ENCODE peak calls at places on chromosomes 5 and 9, in nine cellular contexts. Q is colonic mucosa, T is PC-9, Y is upper lobe of left lung, B is cardiac muscle cell, M is psoas muscle, F is bronchial epithelial cell, W is mammary epithelial cell, X is PC-3. I is an unnamed sample.

GRCh38 chr9:134858051-134858841 is 22.4 kb upstream of the FCN2 start:
- DNase-seq in Y (no peak), M (no peak), F (no peak), T (peak; percentile 64), X (peak; percentile 50), W (peak; percentile 72), Q (no peak), B (no peak), I (no peak)

GRCh38 chr9:83304686-83305085 is 233.5 kb downstream of the FRMD3 start:
- DNase-seq in F (no peak), T (no peak), W (no peak), Y (peak; percentile 13), Q (peak; percentile 55), X (no peak), B (no peak), M (peak; percentile 87), I (no peak)

GRCh38 chr5:139762624-139763170 is 32.9 kb upstream of the PSD2 start:
- DNase-seq in X (no peak), B (peak; percentile 40), Y (no peak), Q (no peak), M (no peak), T (no peak), F (no peak), W (no peak), I (no peak)

GRCh38 chr5:92242170-92242569 is 859.1 kb upstream of the ARRDC3 start:
- DNase-seq in F (no peak), Y (no peak), X (peak; percentile 3), T (no peak), M (no peak), B (no peak), W (no peak), Q (no peak), I (no peak)

GRCh38 chr9:120032639-120033038 is 547.3 kb downstream of the CDK5RAP2 start:
- DNase-seq in B (no peak), X (no peak), M (no peak), F (no peak), Q (no peak), W (no peak), T (no peak), Y (peak; percentile 47), I (no peak)

GRCh38 chr5:111367081-111367480 is 142.9 kb downstream of the CAMK4 start:
- DNase-seq in X (peak; percentile 68), W (peak; percentile 98), M (no peak), Y (no peak), Q (no peak), F (peak; percentile 86), B (no peak), T (no peak), I (peak; percentile 90)

GRCh38 chr5:160083012-160083436 is 36.2 kb downstream of the PWWP2A start:
- DNase-seq in Y (no peak), W (peak; percentile 56), F (peak; percentile 63), X (peak; percentile 77), B (no peak), Q (no peak), M (no peak), T (peak; percentile 22), I (peak; percentile 32)

GRCh38 chr5:52693279-52693678 is 94.4 kb upstream of the ITGA1 start:
- DNase-seq in Y (no peak), B (peak; percentile 34), Q (peak; percentile 35), W (peak; percentile 40), F (peak; percentile 53), M (peak; percentile 49), X (peak; percentile 49), T (no peak), I (peak; percentile 58)

GRCh38 chr9:131923132-131923671 is 156.5 kb downstream of the MED27 start:
- DNase-seq in T (no peak), X (no peak), M (no peak), Y (no peak), W (no peak), F (no peak), B (no peak), Q (no peak), I (no peak)
- TF ChIP-seq CTCF in T (no peak), X (no peak), M (no peak), Y (no peak), W (no peak), F (no peak), B (no peak), Q (no peak), I (no peak)

GRCh38 chr5:55599148-55600050 is 64.6 kb upstream of the PLPP1 start:
- DNase-seq in M (no peak), B (no peak), W (no peak), F (no peak), Q (no peak), Y (no peak), T (no peak), X (no peak), I (no peak)

GRCh38 chr5:55600536-55601208 is 65.9 kb upstream of the PLPP1 start:
- DNase-seq in X (peak; percentile 10), M (no peak), B (peak; percentile 32), T (peak; percentile 31), F (no peak), Y (no peak), W (no peak), Q (peak; percentile 38), I (no peak)

GRCh38 chr5:55601209-55601618 is 66.5 kb upstream of the PLPP1 start:
- DNase-seq in B (peak; percentile 32), T (peak; percentile 71), X (peak; percentile 85), Y (no peak), W (no peak), Q (peak; percentile 89), M (peak; percentile 91), F (peak; percentile 58), I (peak; percentile 65)

GRCh38 chr5:55597014-55597981 is 62.5 kb upstream of the PLPP1 start:
- DNase-seq in Y (no peak), B (no peak), M (peak; percentile 62), Q (peak; percentile 60), W (peak; percentile 95), T (no peak), X (peak; percentile 61), F (peak; percentile 97), I (peak; percentile 98)

GRCh38 chr5:55600086-55600485 is 65.3 kb upstream of the PLPP1 start:
- DNase-seq in T (no peak), B (no peak), Q (no peak), Y (no peak), M (no peak), X (no peak), F (no peak), W (no peak), I (no peak)
- H3K4me3 ChIP-seq in T (peak overlapping the region; percentile 27), B (no peak overlapping the region), Q (no peak overlapping the region), Y (no peak overlapping the region), M (no peak overlapping the region), X (peak overlapping the region; percentile 51), F (no peak overlapping the region), W (no peak overlapping the region), I (no peak overlapping the region)

DNA sequence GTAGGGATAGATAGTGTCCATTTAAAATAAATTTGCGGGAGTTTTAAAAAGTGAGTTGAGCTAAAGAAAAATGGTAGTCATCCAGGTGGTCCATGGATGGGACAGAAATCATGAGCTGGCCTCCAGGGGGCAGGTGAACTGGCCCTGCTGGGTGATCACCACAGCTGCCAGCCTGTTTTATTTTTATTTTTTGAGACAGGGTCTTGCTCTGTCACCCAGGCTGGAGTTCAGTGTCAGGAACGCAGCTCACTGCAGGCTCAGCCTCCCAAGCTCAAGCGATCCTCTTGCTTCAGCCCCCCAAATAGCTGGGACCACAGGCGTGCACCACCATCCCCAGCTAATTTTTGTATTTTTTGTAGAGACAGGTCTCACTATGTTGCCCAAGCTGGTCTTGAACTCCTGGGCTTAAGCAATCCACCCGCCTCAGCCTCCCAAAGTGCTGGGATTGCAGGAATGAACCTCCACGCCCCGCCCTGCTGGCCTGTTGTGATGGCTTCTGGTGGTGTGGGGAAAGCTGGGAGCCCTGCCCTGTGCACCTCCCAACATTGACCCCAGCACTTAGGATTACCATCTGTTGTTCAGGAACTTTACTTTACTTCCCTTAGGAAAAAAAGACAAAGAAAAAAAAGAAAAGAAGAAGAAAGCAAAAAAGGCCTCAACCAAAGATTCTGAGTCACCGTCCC is 14.8 kb downstream of the CD74 start:
- DNase-seq in Y (no peak), W (no peak), Q (no peak), M (no peak), T (no peak), X (no peak), B (no peak), F (no peak), I (no peak)
- TF ChIP-seq CTCF in Y (no peak), W (peak; percentile 13), Q (no peak), M (peak; percentile 4), T (no peak), X (no peak), B (no peak), F (no peak), I (no peak)

DNA sequence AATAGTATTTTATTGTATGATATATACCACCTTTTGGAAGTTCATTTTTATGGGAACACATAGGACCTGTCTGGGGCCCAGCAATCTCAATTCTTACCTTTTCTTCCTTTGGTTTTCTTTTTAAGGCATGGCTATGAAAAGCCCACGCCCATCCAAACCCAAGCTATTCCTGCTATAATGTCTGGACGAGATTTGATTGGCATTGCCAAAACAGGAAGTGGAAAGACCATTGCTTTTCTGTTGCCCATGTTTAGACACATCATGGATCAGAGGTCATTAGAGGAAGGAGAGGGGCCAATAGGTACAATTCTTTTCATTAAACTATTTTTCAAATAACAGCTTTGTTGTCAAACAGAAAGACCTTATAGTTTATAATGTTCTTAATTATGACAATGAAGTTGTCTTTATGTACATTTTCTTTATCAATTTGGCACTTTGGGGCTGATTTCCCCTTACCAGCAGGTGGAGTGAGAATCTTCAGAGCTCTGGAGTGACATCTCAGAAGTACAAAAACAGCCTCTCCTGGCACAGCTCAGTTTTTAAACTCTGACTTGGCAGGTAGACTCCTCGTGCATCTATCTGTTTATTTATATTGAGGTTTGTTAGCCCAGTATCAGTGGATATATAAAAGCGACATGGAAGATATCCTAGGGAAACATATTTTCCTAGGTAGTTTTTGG is 25.8 kb downstream of the DDX46 start:
- DNase-seq in W (no peak), Q (no peak), Y (no peak), X (no peak), T (no peak), B (no peak), F (peak; percentile 19), M (no peak), I (peak; percentile 20)
- H3K4me3 ChIP-seq in W (no peak overlapping the region), Q (no peak overlapping the region), Y (no peak overlapping the region), X (no peak overlapping the region), T (no peak overlapping the region), B (no peak overlapping the region), F (no peak overlapping the region), M (no peak overlapping the region), I (no peak overlapping the region)

GRCh38 chr5:84322646-84323045 is 62.0 kb downstream of the EDIL3 start:
- DNase-seq in X (no peak), Y (no peak), Q (no peak), W (no peak), T (no peak), M (no peak), B (no peak), F (no peak), I (no peak)
- TF ChIP-seq CTCF in X (no peak), Y (no peak), Q (no peak), W (no peak), T (no peak), M (no peak), B (no peak), F (no peak), I (no peak)

I was measured in epithelial cell of esophagus.